ENCODE peak calls at places on chromosomes 2 and 18, in five cellular contexts. M is DMS 273 treated with DMSO at 0.1 percent for 48 hours, S is prostate gland, B is lower lobe of right lung, J is Calu3. A is an unnamed sample.

GRCh38 chr2:176121377-176122111 is 975 bp upstream of the HOXD9 start:
- DNase-seq in B (no peak), S (no peak), M (no peak), J (no peak), A (no peak)

GRCh38 chr2:111617804-111618576 is 266.0 kb downstream of the ANAPC1 start:
- DNase-seq in S (no peak), J (peak), B (peak), M (no peak), A (no peak)

GRCh38 chr2:117858892-117859531 is 44.5 kb downstream of the DDX18 start:
- DNase-seq in M (no peak), B (peak), S (no peak), J (no peak), A (no peak)

GRCh38 chr2:227703280-227703732 is 14.5 kb downstream of the SLC19A3 start:
- DNase-seq in S (no peak), B (no peak), J (peak), M (no peak), A (no peak)

GRCh38 chr2:215316336-215316735 is 4.5 kb downstream of the ATIC start:
- DNase-seq in M (no peak), B (no peak), S (no peak), J (no peak), A (no peak)

GRCh38 chr2:190657474-190658252 is 8.8 kb downstream of the NAB1 start:
- DNase-seq in S (no peak), B (no peak), M (no peak), J (no peak), A (no peak)

GRCh38 chr2:25251461-25252273 is 83.3 kb upstream of the POMC start:
- DNase-seq in B (peak), J (peak), S (peak), M (no peak), A (peak)

GRCh38 chr2:55123851-55124269 is 73.6 kb upstream of the RTN4 start:
- DNase-seq in B (no peak), J (no peak), M (no peak), S (no peak), A (no peak)

GRCh38 chr2:47015206-47015605 is 99.6 kb upstream of the MCFD2 start:
- DNase-seq in S (no peak), J (peak), M (peak), B (no peak), A (peak)

GRCh38 chr2:142217804-142218203 is 87.0 kb upstream of the LRP1B start:
- DNase-seq in B (no peak), J (no peak), M (no peak), S (no peak), A (no peak)

GRCh38 chr18:389658-390357 is 110.7 kb downstream of the COLEC12 start:
- DNase-seq in B (no peak), J (no peak), M (no peak), S (no peak), A (no peak)

GRCh38 chr2:241798081-241798630 is 10.8 kb upstream of the NEU4 start:
- DNase-seq in M (no peak), B (peak), J (no peak), S (no peak), A (peak)

GRCh38 chr2:157789933-157790511 is 86.1 kb downstream of the ACVR1 start:
- DNase-seq in J (no peak), B (peak), M (no peak), S (peak), A (no peak)

GRCh38 chr18:21656402-21656801 is 44.3 kb downstream of the SNRPD1 start:
- DNase-seq in J (no peak), B (no peak), M (no peak), S (no peak), A (no peak)